ENCODE peak calls at places on chromosome 2, in nine cellular contexts. M is IMR-90; D is mammary epithelial cell; F is esophagus squamous epithelium; V is GM03348; W is hypothalamus; S is SHP77 treated with DMSO at 0.1 percent for 48 hours; B is stimulated activated CD4-positive, alpha-beta T cell treated with anti-CD3 and anti-CD28 coated beads, TNF-alpha, amount 100 ng/mL, for 4 hours; Q is EH. T is an unnamed sample.

GRCh38 chr2:240259201-240259923 is 118.9 kb upstream of the OTOS start:
- DNase-seq in M (no peak), D (no peak), F (no peak), V (no peak), W (no peak), S (no peak), B (no peak), Q (no peak), T (no peak)

GRCh38 chr2:198973785-198974184 is 484.0 kb downstream of the SATB2 start:
- DNase-seq in M (no peak), D (no peak), F (no peak), V (no peak), W (no peak), S (no peak), B (no peak), Q (no peak), T (no peak)

GRCh38 chr2:191009541-191010374 is 4.2 kb downstream of the STAT1 start:
- DNase-seq in M (peak), D (no peak), F (no peak), V (no peak), W (no peak), S (no peak), B (no peak), Q (peak), T (no peak)

GRCh38 chr2:127810156-127810636 is 775 bp downstream of the WDR33 start:
- DNase-seq in M (peak), D (peak), F (no peak), V (peak), W (no peak), S (no peak), B (no peak), Q (peak), T (no peak)

GRCh38 chr2:37468139-37468538 is 123.7 kb downstream of the QPCT start:
- DNase-seq in M (no peak), D (no peak), F (no peak), V (no peak), W (no peak), S (no peak), B (no peak), Q (peak), T (no peak)

GRCh38 chr2:28276076-28276618 is 116.5 kb upstream of the FOSL2 start:
- DNase-seq in M (peak), D (peak), F (no peak), V (peak), W (no peak), S (peak), B (peak), Q (peak), T (peak)

GRCh38 chr2:148560501-148560900 is 84.0 kb upstream of the EPC2 start:
- DNase-seq in M (peak), D (no peak), F (no peak), V (peak), W (no peak), S (no peak), B (no peak), Q (peak), T (no peak)

GRCh38 chr2:129877289-129877741 is 102.2 kb upstream of the RAB6C start:
- DNase-seq in M (peak), D (peak), F (peak), V (peak), W (peak), S (peak), B (peak), Q (peak), T (no peak)

GRCh38 chr2:210493528-210493927 is 17.0 kb upstream of the LANCL1 start:
- DNase-seq in M (no peak), D (no peak), F (no peak), V (no peak), W (no peak), S (no peak), B (no peak), Q (no peak), T (no peak)

GRCh38 chr2:18883626-18884456 is 294.5 kb upstream of the NT5C1B start:
- DNase-seq in M (peak), D (peak), F (no peak), V (peak), W (no peak), S (no peak), B (no peak), Q (peak), T (no peak)

GRCh38 chr2:74599676-74600075 is 45.2 kb downstream of the DOK1 start:
- DNase-seq in M (no peak), D (no peak), F (no peak), V (no peak), W (no peak), S (no peak), B (no peak), Q (no peak), T (no peak)

GRCh38 chr2:30139131-30139870 is 7.5 kb upstream of the YPEL5 start:
- DNase-seq in M (no peak), D (peak), F (no peak), V (no peak), W (no peak), S (no peak), B (no peak), Q (no peak), T (no peak)

GRCh38 chr2:183214680-183215079 is 90.4 kb downstream of the NUP35 start:
- DNase-seq in M (no peak), D (no peak), F (no peak), V (no peak), W (no peak), S (no peak), B (no peak), Q (no peak), T (no peak)

GRCh38 chr2:228689049-228689448 is 507.6 kb upstream of the SPHKAP start:
- DNase-seq in M (no peak), D (no peak), F (no peak), V (no peak), W (no peak), S (peak), B (no peak), Q (peak), T (no peak)

GRCh38 chr2:101999122-101999789 is 7.5 kb downstream of the IL1R2 start:
- DNase-seq in M (peak), D (peak), F (no peak), V (no peak), W (no peak), S (no peak), B (no peak), Q (no peak), T (peak)

GRCh38 chr2:237201461-237202287 is 116.0 kb downstream of the COPS8 start:
- DNase-seq in M (peak), D (no peak), F (no peak), V (peak), W (no peak), S (no peak), B (no peak), Q (peak), T (peak)

GRCh38 chr2:198040820-198041219 is 236.4 kb downstream of the PLCL1 start:
- DNase-seq in M (no peak), D (no peak), F (no peak), V (no peak), W (no peak), S (no peak), B (no peak), Q (no peak), T (no peak)

GRCh38 chr2:54456526-54457325 is 599 bp downstream of the SPTBN1 start:
- DNase-seq in M (peak), D (peak), F (no peak), V (peak), W (peak), S (peak), B (no peak), Q (peak), T (peak)

GRCh38 chr2:29011650-29012060 is 30.6 kb downstream of the TOGARAM2 start:
- DNase-seq in M (no peak), D (no peak), F (no peak), V (no peak), W (no peak), S (peak), B (no peak), Q (no peak), T (no peak)

GRCh38 chr2:119702918-119703401 is 24.0 kb downstream of the TMEM177 start:
- DNase-seq in M (peak), D (peak), F (no peak), V (peak), W (peak), S (peak), B (peak), Q (peak), T (peak)

GRCh38 chr2:142199073-142199472 is 68.3 kb upstream of the LRP1B start:
- DNase-seq in M (no peak), D (no peak), F (no peak), V (no peak), W (no peak), S (no peak), B (no peak), Q (no peak), T (no peak)

GRCh38 chr2:159201321-159202063 is 85.0 kb downstream of the WDSUB1 start:
- DNase-seq in M (peak), D (no peak), F (no peak), V (no peak), W (no peak), S (no peak), B (no peak), Q (peak), T (peak)

GRCh38 chr2:170717599-170717963 is 2.4 kb downstream of the SP5 start:
- DNase-seq in M (no peak), D (no peak), F (no peak), V (no peak), W (no peak), S (no peak), B (no peak), Q (no peak), T (no peak)

GRCh38 chr2:197879844-197880408 is 75.5 kb downstream of the PLCL1 start:
- DNase-seq in M (no peak), D (no peak), F (no peak), V (no peak), W (no peak), S (no peak), B (no peak), Q (no peak), T (no peak)

GRCh38 chr2:3066831-3067230 is 310.8 kb downstream of the EIPR1 start:
- DNase-seq in M (no peak), D (no peak), F (no peak), V (no peak), W (no peak), S (no peak), B (no peak), Q (no peak), T (no peak)

GRCh38 chr2:176121377-176122111 is 975 bp upstream of the HOXD9 start:
- DNase-seq in M (no peak), D (no peak), F (no peak), V (no peak), W (no peak), S (no peak), B (no peak), Q (no peak), T (no peak)